ENCODE peak calls at places on chromosomes 12 and 14, in seven cellular contexts. B, M, Z, H, P, A and D are unnamed samples.
A peak's percentile ranks its signal among the peaks of the same experiment; 100 is the strongest.

GRCh38 chr12:73187765-73188164 is 915.6 kb downstream of the TRHDE start:
- DNase-seq in B (no peak), M (no peak), Z (no peak), H (no peak), P (no peak), A (no peak), D (no peak)

GRCh38 chr14:49173765-49174373 is 412.3 kb downstream of the RPS29 start:
- DNase-seq in B (peak; percentile 16), M (peak; percentile 13), Z (peak; percentile 63), H (peak; percentile 73), P (peak; percentile 57), A (peak; percentile 25), D (no peak)

GRCh38 chr12:122545855-122546254 is 18.8 kb downstream of the KNTC1 start:
- DNase-seq in B (no peak), M (no peak), Z (no peak), H (no peak), P (no peak), A (no peak), D (no peak)

GRCh38 chr12:26403601-26404000 is 208.2 kb downstream of the SSPN start:
- DNase-seq in B (no peak), M (no peak), Z (no peak), H (no peak), P (no peak), A (no peak), D (no peak)

GRCh38 chr12:58386136-58386535 is 444.8 kb downstream of the ATP23 start:
- DNase-seq in B (no peak), M (no peak), Z (no peak), H (no peak), P (no peak), A (no peak), D (no peak)

GRCh38 chr12:125013816-125014442 is 20.5 kb downstream of the BRI3BP start:
- DNase-seq in B (no peak), M (no peak), Z (no peak), H (no peak), P (no peak), A (no peak), D (no peak)

GRCh38 chr12:106147956-106148355 is 9.2 kb upstream of the NUAK1 start:
- DNase-seq in B (no peak), M (peak; percentile 79), Z (no peak), H (no peak), P (no peak), A (no peak), D (no peak)

GRCh38 chr14:75050852-75051555 is at the start of gene MLH3:
- DNase-seq in B (no peak), M (peak; percentile 70), Z (peak; percentile 75), H (peak; percentile 68), P (peak; percentile 75), A (no peak), D (no peak)

GRCh38 chr14:61887628-61888027 is 125.4 kb downstream of the SNAPC1 start:
- DNase-seq in B (no peak), M (no peak), Z (no peak), H (no peak), P (no peak), A (no peak), D (no peak)

GRCh38 chr12:21502164-21502496 is 541 bp downstream of the GOLT1B start:
- DNase-seq in B (no peak), M (peak; percentile 38), Z (peak; percentile 11), H (peak; percentile 24), P (no peak), A (no peak), D (no peak)

GRCh38 chr12:67873355-67873754 is 115.9 kb upstream of the IFNG-AS1 start:
- DNase-seq in B (no peak), M (no peak), Z (no peak), H (no peak), P (no peak), A (no peak), D (no peak)

GRCh38 chr12:45615268-45615667 is 114.2 kb upstream of the ARID2 start:
- DNase-seq in B (no peak), M (no peak), Z (no peak), H (no peak), P (no peak), A (no peak), D (peak; percentile 22)

GRCh38 chr14:25042362-25043299 is 7.3 kb downstream of the STXBP6 start:
- DNase-seq in B (peak; percentile 2), M (peak; percentile 34), Z (peak; percentile 75), H (no peak), P (no peak), A (peak; percentile 29), D (no peak)

GRCh38 chr12:16421806-16422205 is 74.4 kb downstream of the MGST1 start:
- DNase-seq in B (no peak), M (no peak), Z (no peak), H (no peak), P (no peak), A (no peak), D (no peak)

GRCh38 chr12:7709969-7710368 is 1.3 kb upstream of the DPPA3 start:
- DNase-seq in B (no peak), M (no peak), Z (no peak), H (no peak), P (no peak), A (no peak), D (no peak)

GRCh38 chr14:61472025-61472672 is 150.8 kb downstream of the PRKCH start:
- DNase-seq in B (peak; percentile 99), M (no peak), Z (peak; percentile 90), H (peak; percentile 74), P (no peak), A (peak; percentile 84), D (peak; percentile 96)

GRCh38 chr12:12890815-12891645 is at the start of gene GPRC5A:
- DNase-seq in B (peak; percentile 80), M (no peak), Z (peak; percentile 30), H (no peak), P (peak; percentile 83), A (no peak), D (peak; percentile 96)

GRCh38 chr12:91974541-91974940 is 171.1 kb downstream of the BTG1 start:
- DNase-seq in B (no peak), M (no peak), Z (no peak), H (no peak), P (no peak), A (no peak), D (no peak)

GRCh38 chr14:64082837-64083236 is 211.3 kb downstream of the ESR2 start:
- DNase-seq in B (no peak), M (no peak), Z (no peak), H (no peak), P (no peak), A (peak; percentile 36), D (no peak)

GRCh38 chr14:64656986-64657385 is 47.2 kb upstream of the PLEKHG3 start:
- DNase-seq in B (no peak), M (no peak), Z (no peak), H (no peak), P (no peak), A (no peak), D (no peak)

GRCh38 chr12:130826151-130826801 is 12.8 kb downstream of the STX2 start:
- DNase-seq in B (no peak), M (no peak), Z (peak; percentile 33), H (peak; percentile 39), P (peak; percentile 73), A (no peak), D (no peak)

GRCh38 chr12:65593206-65593833 is 231.0 kb upstream of the HMGA2 start:
- DNase-seq in B (no peak), M (no peak), Z (no peak), H (no peak), P (no peak), A (no peak), D (peak; percentile 93)

DNA sequence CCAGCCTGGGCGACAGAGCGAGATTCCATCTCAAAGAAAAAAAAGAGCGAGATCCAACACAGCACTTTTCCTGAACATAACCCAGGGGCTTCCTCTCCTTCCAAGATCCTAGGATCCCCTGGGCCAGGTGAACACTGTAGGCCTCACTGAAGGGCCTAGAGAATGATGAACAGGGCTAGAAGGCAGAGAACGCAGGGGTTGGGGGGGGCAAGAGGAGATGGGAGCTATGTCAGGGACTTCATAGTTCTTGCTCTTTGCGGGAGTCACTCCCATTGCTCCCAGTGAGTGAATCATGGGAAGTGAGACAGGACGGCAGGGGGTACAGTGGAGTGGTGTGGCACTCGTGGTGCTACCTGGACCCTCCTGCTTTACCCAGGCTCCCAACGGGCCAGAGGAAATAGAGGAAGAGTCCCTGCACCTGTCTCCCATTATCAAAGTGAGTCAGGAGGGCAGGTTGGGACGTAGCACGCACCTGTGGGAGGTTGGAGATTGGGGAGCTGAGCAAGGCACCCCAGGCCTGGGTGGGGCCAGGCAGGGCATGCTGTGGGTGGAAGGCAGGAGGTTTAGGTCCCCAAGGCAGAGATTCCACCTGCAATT is 1.3 kb upstream of the KRT8 start:
- DNase-seq in B (no peak), M (no peak), Z (no peak), H (no peak), P (no peak), A (no peak), D (no peak)
- H3K4me3 ChIP-seq in B (no peak overlapping the region), M (no peak overlapping the region), Z (peak overlapping the region; percentile 9), H (no peak overlapping the region), P (no peak overlapping the region), A (no peak overlapping the region), D (no peak overlapping the region)

DNA sequence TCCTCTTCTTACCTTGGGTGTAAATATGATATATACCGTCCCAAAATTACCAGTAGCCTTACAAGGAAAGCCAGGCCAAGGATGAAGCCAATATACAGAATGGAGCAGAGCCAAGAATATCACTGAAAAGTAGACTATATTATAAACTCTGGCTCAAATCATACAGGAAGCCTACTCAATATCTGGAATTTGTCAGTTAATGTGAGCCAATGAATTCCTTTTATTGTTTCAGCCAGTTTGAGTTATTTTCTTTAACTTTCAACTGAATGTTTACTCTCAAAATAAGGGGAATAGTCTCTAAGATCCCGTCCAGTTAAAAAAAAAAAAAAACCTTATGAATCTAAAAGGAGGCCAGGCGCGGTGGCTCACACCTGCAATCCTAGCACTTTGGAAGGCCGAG is 9.8 kb upstream of the DENND5B start:
- DNase-seq in B (no peak), M (no peak), Z (no peak), H (no peak), P (no peak), A (no peak), D (no peak)
- H3K4me3 ChIP-seq in B (no peak overlapping the region), M (no peak overlapping the region), Z (no peak overlapping the region), H (no peak overlapping the region), P (no peak overlapping the region), A (no peak overlapping the region), D (no peak overlapping the region)

GRCh38 chr12:57226588-57227314 is 2.8 kb upstream of the SHMT2 start:
- DNase-seq in B (no peak), M (no peak), Z (no peak), H (peak; percentile 47), P (no peak), A (no peak), D (no peak)
- H3K4me3 ChIP-seq in B (no peak overlapping the region), M (no peak overlapping the region), Z (peak overlapping the region; percentile 46), H (peak overlapping the region; percentile 56), P (peak overlapping the region; percentile 13), A (no peak overlapping the region), D (no peak overlapping the region)

GRCh38 chr14:85817430-85817829 is 287.5 kb downstream of the FLRT2 start:
- DNase-seq in B (no peak), M (no peak), Z (no peak), H (no peak), P (no peak), A (no peak), D (no peak)
- H3K4me3 ChIP-seq in B (no peak overlapping the region), M (no peak overlapping the region), Z (no peak overlapping the region), H (no peak overlapping the region), P (no peak overlapping the region), A (no peak overlapping the region), D (no peak overlapping the region)

GRCh38 chr12:15322164-15323054 is at the start of gene PTPRO:
- DNase-seq in B (no peak), M (peak; percentile 22), Z (no peak), H (no peak), P (peak; percentile 77), A (no peak), D (no peak)

GRCh38 chr12:15320881-15321280 is 1.4 kb upstream of the PTPRO start:
- DNase-seq in B (no peak), M (no peak), Z (no peak), H (no peak), P (no peak), A (no peak), D (no peak)

GRCh38 chr12:15323530-15323929 is 1.2 kb downstream of the PTPRO start:
- DNase-seq in B (no peak), M (no peak), Z (no peak), H (no peak), P (peak; percentile 23), A (no peak), D (no peak)
- H3K4me3 ChIP-seq in B (no peak overlapping the region), M (no peak overlapping the region), Z (no peak overlapping the region), H (no peak overlapping the region), P (no peak overlapping the region), A (peak overlapping the region; percentile 59), D (no peak overlapping the region)